ENCODE peak calls at places on chromosomes 1 and 21, in eight cellular contexts. One of them, this sample, is unnamed.

GRCh38 chr1:197017558-197018146 is 40.3 kb downstream of the CFHR5 start:
- DNase-seq in BE2C: peak
- DNase-seq in progenitor cell of endocrine pancreas: no peak
- DNase-seq in neural crest cell: no peak
- DNase-seq in GM23338: no peak
- DNase-seq in CD4-positive, alpha-beta T cell: no peak
- DNase-seq in epithelial cell of proximal tubule: no peak
- DNase-seq in Calu3: no peak
- DNase-seq in this sample: no peak

GRCh38 chr21:42258150-42258884 is 39.4 kb downstream of the ABCG1 start:
- DNase-seq in BE2C: peak
- DNase-seq in progenitor cell of endocrine pancreas: peak
- DNase-seq in neural crest cell: peak
- DNase-seq in GM23338: peak
- DNase-seq in CD4-positive, alpha-beta T cell: peak
- DNase-seq in epithelial cell of proximal tubule: no peak
- DNase-seq in Calu3: peak
- DNase-seq in this sample: peak

GRCh38 chr21:37522641-37523295 is 156.2 kb downstream of the DYRK1A start:
- DNase-seq in BE2C: no peak
- DNase-seq in progenitor cell of endocrine pancreas: no peak
- DNase-seq in neural crest cell: no peak
- DNase-seq in GM23338: no peak
- DNase-seq in CD4-positive, alpha-beta T cell: no peak
- DNase-seq in epithelial cell of proximal tubule: no peak
- DNase-seq in Calu3: no peak
- DNase-seq in this sample: no peak

GRCh38 chr1:228689255-228689654 is 46.0 kb upstream of the RHOU start:
- DNase-seq in BE2C: no peak
- DNase-seq in progenitor cell of endocrine pancreas: no peak
- DNase-seq in neural crest cell: no peak
- DNase-seq in GM23338: no peak
- DNase-seq in CD4-positive, alpha-beta T cell: no peak
- DNase-seq in epithelial cell of proximal tubule: no peak
- DNase-seq in Calu3: no peak
- DNase-seq in this sample: no peak

GRCh38 chr1:181482521-181483083 is 715 bp upstream of the CACNA1E start:
- DNase-seq in BE2C: no peak
- DNase-seq in progenitor cell of endocrine pancreas: peak
- DNase-seq in neural crest cell: peak
- DNase-seq in GM23338: peak
- DNase-seq in CD4-positive, alpha-beta T cell: no peak
- DNase-seq in epithelial cell of proximal tubule: no peak
- DNase-seq in Calu3: no peak
- DNase-seq in this sample: no peak

GRCh38 chr1:15016526-15016925 is 137.0 kb upstream of the TMEM51 start:
- DNase-seq in BE2C: no peak
- DNase-seq in progenitor cell of endocrine pancreas: no peak
- DNase-seq in neural crest cell: no peak
- DNase-seq in GM23338: no peak
- DNase-seq in CD4-positive, alpha-beta T cell: no peak
- DNase-seq in epithelial cell of proximal tubule: no peak
- DNase-seq in Calu3: no peak
- DNase-seq in this sample: no peak

GRCh38 chr1:193083365-193084088 is 21.7 kb downstream of the GLRX2 start:
- DNase-seq in BE2C: no peak
- DNase-seq in progenitor cell of endocrine pancreas: no peak
- DNase-seq in neural crest cell: no peak
- DNase-seq in GM23338: no peak
- DNase-seq in CD4-positive, alpha-beta T cell: no peak
- DNase-seq in epithelial cell of proximal tubule: no peak
- DNase-seq in Calu3: no peak
- DNase-seq in this sample: no peak

GRCh38 chr1:64881281-64881680 is 85.1 kb downstream of the JAK1 start:
- DNase-seq in BE2C: no peak
- DNase-seq in progenitor cell of endocrine pancreas: no peak
- DNase-seq in neural crest cell: no peak
- DNase-seq in GM23338: no peak
- DNase-seq in CD4-positive, alpha-beta T cell: no peak
- DNase-seq in epithelial cell of proximal tubule: no peak
- DNase-seq in Calu3: no peak
- DNase-seq in this sample: no peak

GRCh38 chr1:98452162-98452561 is 209.4 kb upstream of the SNX7 start:
- DNase-seq in BE2C: peak
- DNase-seq in progenitor cell of endocrine pancreas: no peak
- DNase-seq in neural crest cell: no peak
- DNase-seq in GM23338: no peak
- DNase-seq in CD4-positive, alpha-beta T cell: no peak
- DNase-seq in epithelial cell of proximal tubule: no peak
- DNase-seq in Calu3: no peak
- DNase-seq in this sample: no peak

GRCh38 chr1:109980324-109981127 is 4.0 kb upstream of the AHCYL1 start:
- DNase-seq in BE2C: no peak
- DNase-seq in progenitor cell of endocrine pancreas: no peak
- DNase-seq in neural crest cell: no peak
- DNase-seq in GM23338: peak
- DNase-seq in CD4-positive, alpha-beta T cell: no peak
- DNase-seq in epithelial cell of proximal tubule: no peak
- DNase-seq in Calu3: peak
- DNase-seq in this sample: no peak

GRCh38 chr1:225961659-225962439 is 20.8 kb upstream of the LEFTY2 start:
- DNase-seq in BE2C: no peak
- DNase-seq in progenitor cell of endocrine pancreas: no peak
- DNase-seq in neural crest cell: no peak
- DNase-seq in GM23338: no peak
- DNase-seq in CD4-positive, alpha-beta T cell: no peak
- DNase-seq in epithelial cell of proximal tubule: no peak
- DNase-seq in Calu3: no peak
- DNase-seq in this sample: no peak

GRCh38 chr1:76230894-76231293 is 156.3 kb downstream of the ST6GALNAC3 start:
- DNase-seq in BE2C: no peak
- DNase-seq in progenitor cell of endocrine pancreas: no peak
- DNase-seq in neural crest cell: no peak
- DNase-seq in GM23338: peak
- DNase-seq in CD4-positive, alpha-beta T cell: no peak
- DNase-seq in epithelial cell of proximal tubule: no peak
- DNase-seq in Calu3: no peak
- DNase-seq in this sample: no peak

GRCh38 chr21:42624936-42625335 is 28.5 kb upstream of the PDE9A start:
- DNase-seq in BE2C: no peak
- DNase-seq in progenitor cell of endocrine pancreas: no peak
- DNase-seq in neural crest cell: no peak
- DNase-seq in GM23338: no peak
- DNase-seq in CD4-positive, alpha-beta T cell: no peak
- DNase-seq in epithelial cell of proximal tubule: no peak
- DNase-seq in Calu3: no peak
- DNase-seq in this sample: no peak

GRCh38 chr1:37793773-37794371 is at the start of gene MANEAL:
- DNase-seq in BE2C: peak
- DNase-seq in progenitor cell of endocrine pancreas: peak
- DNase-seq in neural crest cell: peak
- DNase-seq in GM23338: peak
- DNase-seq in CD4-positive, alpha-beta T cell: peak
- DNase-seq in epithelial cell of proximal tubule: no peak
- DNase-seq in Calu3: peak
- DNase-seq in this sample: no peak

GRCh38 chr1:37238376-37239224 is 204.3 kb upstream of the GRIK3 start:
- DNase-seq in BE2C: no peak
- DNase-seq in progenitor cell of endocrine pancreas: no peak
- DNase-seq in neural crest cell: no peak
- DNase-seq in GM23338: no peak
- DNase-seq in CD4-positive, alpha-beta T cell: no peak
- DNase-seq in epithelial cell of proximal tubule: no peak
- DNase-seq in Calu3: no peak
- DNase-seq in this sample: no peak

GRCh38 chr1:30242178-30242577 is 481.2 kb downstream of the MATN1 start:
- DNase-seq in BE2C: no peak
- DNase-seq in progenitor cell of endocrine pancreas: no peak
- DNase-seq in neural crest cell: no peak
- DNase-seq in GM23338: no peak
- DNase-seq in CD4-positive, alpha-beta T cell: no peak
- DNase-seq in epithelial cell of proximal tubule: no peak
- DNase-seq in Calu3: no peak
- DNase-seq in this sample: no peak

GRCh38 chr1:156836041-156836654 is 19.5 kb upstream of the SH2D2A start:
- DNase-seq in BE2C: no peak
- DNase-seq in progenitor cell of endocrine pancreas: no peak
- DNase-seq in neural crest cell: no peak
- DNase-seq in GM23338: no peak
- DNase-seq in CD4-positive, alpha-beta T cell: no peak
- DNase-seq in epithelial cell of proximal tubule: no peak
- DNase-seq in Calu3: no peak
- DNase-seq in this sample: no peak

GRCh38 chr1:236139495-236139894 is 2.8 kb upstream of the GPR137B start:
- DNase-seq in BE2C: no peak
- DNase-seq in progenitor cell of endocrine pancreas: no peak
- DNase-seq in neural crest cell: no peak
- DNase-seq in GM23338: no peak
- DNase-seq in CD4-positive, alpha-beta T cell: no peak
- DNase-seq in epithelial cell of proximal tubule: no peak
- DNase-seq in Calu3: no peak
- DNase-seq in this sample: no peak

GRCh38 chr1:181452746-181453145 is 30.6 kb upstream of the CACNA1E start:
- DNase-seq in BE2C: no peak
- DNase-seq in progenitor cell of endocrine pancreas: no peak
- DNase-seq in neural crest cell: no peak
- DNase-seq in GM23338: no peak
- DNase-seq in CD4-positive, alpha-beta T cell: no peak
- DNase-seq in epithelial cell of proximal tubule: peak
- DNase-seq in Calu3: no peak
- DNase-seq in this sample: no peak

GRCh38 chr1:22702255-22702654 is 8.4 kb upstream of the EPHB2 start:
- DNase-seq in BE2C: no peak
- DNase-seq in progenitor cell of endocrine pancreas: no peak
- DNase-seq in neural crest cell: no peak
- DNase-seq in GM23338: no peak
- DNase-seq in CD4-positive, alpha-beta T cell: no peak
- DNase-seq in epithelial cell of proximal tubule: no peak
- DNase-seq in Calu3: no peak
- DNase-seq in this sample: no peak

GRCh38 chr1:68570859-68571258 is 74.0 kb upstream of the DEPDC1 start:
- DNase-seq in BE2C: no peak
- DNase-seq in progenitor cell of endocrine pancreas: no peak
- DNase-seq in neural crest cell: no peak
- DNase-seq in GM23338: no peak
- DNase-seq in CD4-positive, alpha-beta T cell: no peak
- DNase-seq in epithelial cell of proximal tubule: no peak
- DNase-seq in Calu3: no peak
- DNase-seq in this sample: no peak

GRCh38 chr1:151510957-151511635 is at the start of gene CGN:
- DNase-seq in BE2C: peak
- DNase-seq in progenitor cell of endocrine pancreas: peak
- DNase-seq in neural crest cell: peak
- DNase-seq in GM23338: peak
- DNase-seq in CD4-positive, alpha-beta T cell: peak
- DNase-seq in epithelial cell of proximal tubule: no peak
- DNase-seq in Calu3: peak
- DNase-seq in this sample: peak

GRCh38 chr1:63557365-63557987 is 34.2 kb downstream of the EFCAB7 start:
- DNase-seq in BE2C: peak
- DNase-seq in progenitor cell of endocrine pancreas: no peak
- DNase-seq in neural crest cell: peak
- DNase-seq in GM23338: peak
- DNase-seq in CD4-positive, alpha-beta T cell: peak
- DNase-seq in epithelial cell of proximal tubule: no peak
- DNase-seq in Calu3: peak
- DNase-seq in this sample: no peak

GRCh38 chr1:201774983-201775344 is 54.0 kb upstream of the IPO9 start:
- DNase-seq in BE2C: no peak
- DNase-seq in progenitor cell of endocrine pancreas: no peak
- DNase-seq in neural crest cell: no peak
- DNase-seq in GM23338: no peak
- DNase-seq in CD4-positive, alpha-beta T cell: no peak
- DNase-seq in epithelial cell of proximal tubule: no peak
- DNase-seq in Calu3: no peak
- DNase-seq in this sample: no peak
- TF ChIP-seq CTCF in BE2C: no peak
- TF ChIP-seq CTCF in progenitor cell of endocrine pancreas: no peak
- TF ChIP-seq CTCF in neural crest cell: no peak
- TF ChIP-seq CTCF in GM23338: peak
- TF ChIP-seq CTCF in CD4-positive, alpha-beta T cell: no peak
- TF ChIP-seq CTCF in epithelial cell of proximal tubule: no peak
- TF ChIP-seq CTCF in Calu3: no peak
- TF ChIP-seq CTCF in this sample: no peak

GRCh38 chr1:214271174-214271858 is 9.6 kb upstream of the SMYD2 start:
- DNase-seq in BE2C: no peak
- DNase-seq in progenitor cell of endocrine pancreas: no peak
- DNase-seq in neural crest cell: no peak
- DNase-seq in GM23338: peak
- DNase-seq in CD4-positive, alpha-beta T cell: no peak
- DNase-seq in epithelial cell of proximal tubule: no peak
- DNase-seq in Calu3: no peak
- DNase-seq in this sample: no peak
- TF ChIP-seq CTCF in BE2C: peak
- TF ChIP-seq CTCF in progenitor cell of endocrine pancreas: no peak
- TF ChIP-seq CTCF in neural crest cell: no peak
- TF ChIP-seq CTCF in GM23338: peak
- TF ChIP-seq CTCF in CD4-positive, alpha-beta T cell: peak
- TF ChIP-seq CTCF in epithelial cell of proximal tubule: no peak
- TF ChIP-seq CTCF in Calu3: no peak
- TF ChIP-seq CTCF in this sample: no peak

GRCh38 chr1:239418683-239419082 is 32.3 kb downstream of the CHRM3 start:
- DNase-seq in BE2C: no peak
- DNase-seq in progenitor cell of endocrine pancreas: no peak
- DNase-seq in neural crest cell: no peak
- DNase-seq in GM23338: no peak
- DNase-seq in CD4-positive, alpha-beta T cell: no peak
- DNase-seq in epithelial cell of proximal tubule: no peak
- DNase-seq in Calu3: no peak
- DNase-seq in this sample: no peak
- TF ChIP-seq CTCF in BE2C: no peak
- TF ChIP-seq CTCF in progenitor cell of endocrine pancreas: no peak
- TF ChIP-seq CTCF in neural crest cell: no peak
- TF ChIP-seq CTCF in GM23338: no peak
- TF ChIP-seq CTCF in CD4-positive, alpha-beta T cell: no peak
- TF ChIP-seq CTCF in epithelial cell of proximal tubule: no peak
- TF ChIP-seq CTCF in Calu3: no peak
- TF ChIP-seq CTCF in this sample: no peak

GRCh38 chr1:209549384-209550001 is 34.0 kb upstream of the CAMK1G start:
- DNase-seq in BE2C: peak
- DNase-seq in progenitor cell of endocrine pancreas: no peak
- DNase-seq in neural crest cell: peak
- DNase-seq in GM23338: peak
- DNase-seq in CD4-positive, alpha-beta T cell: no peak
- DNase-seq in epithelial cell of proximal tubule: no peak
- DNase-seq in Calu3: no peak
- DNase-seq in this sample: no peak
- TF ChIP-seq CTCF in BE2C: peak
- TF ChIP-seq CTCF in progenitor cell of endocrine pancreas: peak
- TF ChIP-seq CTCF in neural crest cell: peak
- TF ChIP-seq CTCF in GM23338: peak
- TF ChIP-seq CTCF in CD4-positive, alpha-beta T cell: no peak
- TF ChIP-seq CTCF in epithelial cell of proximal tubule: peak
- TF ChIP-seq CTCF in Calu3: no peak
- TF ChIP-seq CTCF in this sample: no peak

GRCh38 chr1:5949074-5949760 is 43.0 kb downstream of the NPHP4 start:
- DNase-seq in BE2C: peak
- DNase-seq in progenitor cell of endocrine pancreas: no peak
- DNase-seq in neural crest cell: no peak
- DNase-seq in GM23338: peak
- DNase-seq in CD4-positive, alpha-beta T cell: no peak
- DNase-seq in epithelial cell of proximal tubule: no peak
- DNase-seq in Calu3: no peak
- DNase-seq in this sample: no peak
- TF ChIP-seq CTCF in BE2C: no peak
- TF ChIP-seq CTCF in progenitor cell of endocrine pancreas: peak
- TF ChIP-seq CTCF in neural crest cell: peak
- TF ChIP-seq CTCF in GM23338: peak
- TF ChIP-seq CTCF in CD4-positive, alpha-beta T cell: no peak
- TF ChIP-seq CTCF in epithelial cell of proximal tubule: peak
- TF ChIP-seq CTCF in Calu3: no peak
- TF ChIP-seq CTCF in this sample: no peak

This sample was measured in omental fat pad.